ENCODE peak calls at places on chromosomes 5 and 9, in seven cellular contexts. One of them, this sample, is unnamed.

GRCh38 chr5:3509290-3509689 is 86.3 kb upstream of the IRX1 start:
- DNase-seq in ecto neural progenitor cell: no peak
- DNase-seq in head of caudate nucleus: no peak
- DNase-seq in stimulated activated naive CD8-positive, alpha-beta T cell treated with anti-CD3 and anti-CD28 coated beads, Interleukin-15, Interleukin-2, amounts not matched to agents 100 U/mL and 50 U/mL, for 24 hours: no peak
- DNase-seq in hepatocyte: no peak
- DNase-seq in activated CD4-positive, alpha-beta T cell treated with anti-CD3 and anti-CD28 coated beads, Interleukin-2, amount 10 ng/mL, durations not matched to agents 24 days and 14 days: peak
- DNase-seq in AG10803: no peak
- DNase-seq in this sample: no peak

GRCh38 chr9:6098431-6098830 is 83.0 kb upstream of the RANBP6 start:
- DNase-seq in hepatocyte: no peak
- DNase-seq in AG10803: peak
- DNase-seq in head of caudate nucleus: no peak
- DNase-seq in activated CD4-positive, alpha-beta T cell treated with anti-CD3 and anti-CD28 coated beads, Interleukin-2, amount 10 ng/mL, durations not matched to agents 24 days and 14 days: no peak
- DNase-seq in stimulated activated naive CD8-positive, alpha-beta T cell treated with anti-CD3 and anti-CD28 coated beads, Interleukin-15, Interleukin-2, amounts not matched to agents 100 U/mL and 50 U/mL, for 24 hours: no peak
- DNase-seq in ecto neural progenitor cell: no peak
- DNase-seq in this sample: no peak

GRCh38 chr5:148805323-148806290 is 20.8 kb upstream of the ADRB2 start:
- DNase-seq in hepatocyte: no peak
- DNase-seq in activated CD4-positive, alpha-beta T cell treated with anti-CD3 and anti-CD28 coated beads, Interleukin-2, amount 10 ng/mL, durations not matched to agents 24 days and 14 days: no peak
- DNase-seq in AG10803: no peak
- DNase-seq in head of caudate nucleus: no peak
- DNase-seq in stimulated activated naive CD8-positive, alpha-beta T cell treated with anti-CD3 and anti-CD28 coated beads, Interleukin-15, Interleukin-2, amounts not matched to agents 100 U/mL and 50 U/mL, for 24 hours: peak
- DNase-seq in ecto neural progenitor cell: no peak
- DNase-seq in this sample: no peak

GRCh38 chr5:96651948-96652753 is 10.0 kb upstream of the CAST start:
- DNase-seq in hepatocyte: no peak
- DNase-seq in AG10803: no peak
- DNase-seq in ecto neural progenitor cell: no peak
- DNase-seq in activated CD4-positive, alpha-beta T cell treated with anti-CD3 and anti-CD28 coated beads, Interleukin-2, amount 10 ng/mL, durations not matched to agents 24 days and 14 days: peak
- DNase-seq in stimulated activated naive CD8-positive, alpha-beta T cell treated with anti-CD3 and anti-CD28 coated beads, Interleukin-15, Interleukin-2, amounts not matched to agents 100 U/mL and 50 U/mL, for 24 hours: no peak
- DNase-seq in head of caudate nucleus: no peak
- DNase-seq in this sample: peak

GRCh38 chr9:14366071-14366470 is 52.1 kb upstream of the NFIB start:
- DNase-seq in stimulated activated naive CD8-positive, alpha-beta T cell treated with anti-CD3 and anti-CD28 coated beads, Interleukin-15, Interleukin-2, amounts not matched to agents 100 U/mL and 50 U/mL, for 24 hours: no peak
- DNase-seq in head of caudate nucleus: no peak
- DNase-seq in ecto neural progenitor cell: no peak
- DNase-seq in hepatocyte: peak
- DNase-seq in activated CD4-positive, alpha-beta T cell treated with anti-CD3 and anti-CD28 coated beads, Interleukin-2, amount 10 ng/mL, durations not matched to agents 24 days and 14 days: no peak
- DNase-seq in AG10803: peak
- DNase-seq in this sample: no peak

GRCh38 chr5:116613445-116613844 is 38.8 kb upstream of the SEMA6A start:
- DNase-seq in hepatocyte: no peak
- DNase-seq in ecto neural progenitor cell: no peak
- DNase-seq in AG10803: no peak
- DNase-seq in head of caudate nucleus: no peak
- DNase-seq in activated CD4-positive, alpha-beta T cell treated with anti-CD3 and anti-CD28 coated beads, Interleukin-2, amount 10 ng/mL, durations not matched to agents 24 days and 14 days: no peak
- DNase-seq in stimulated activated naive CD8-positive, alpha-beta T cell treated with anti-CD3 and anti-CD28 coated beads, Interleukin-15, Interleukin-2, amounts not matched to agents 100 U/mL and 50 U/mL, for 24 hours: no peak
- DNase-seq in this sample: no peak

GRCh38 chr9:124456341-124457078 is 6.3 kb downstream of the ADGRD2 start:
- DNase-seq in hepatocyte: no peak
- DNase-seq in ecto neural progenitor cell: no peak
- DNase-seq in head of caudate nucleus: no peak
- DNase-seq in activated CD4-positive, alpha-beta T cell treated with anti-CD3 and anti-CD28 coated beads, Interleukin-2, amount 10 ng/mL, durations not matched to agents 24 days and 14 days: no peak
- DNase-seq in AG10803: no peak
- DNase-seq in stimulated activated naive CD8-positive, alpha-beta T cell treated with anti-CD3 and anti-CD28 coated beads, Interleukin-15, Interleukin-2, amounts not matched to agents 100 U/mL and 50 U/mL, for 24 hours: no peak
- DNase-seq in this sample: no peak

GRCh38 chr9:8816361-8816760 is 1016.8 kb upstream of the DMAC1 start:
- DNase-seq in stimulated activated naive CD8-positive, alpha-beta T cell treated with anti-CD3 and anti-CD28 coated beads, Interleukin-15, Interleukin-2, amounts not matched to agents 100 U/mL and 50 U/mL, for 24 hours: no peak
- DNase-seq in head of caudate nucleus: no peak
- DNase-seq in hepatocyte: no peak
- DNase-seq in activated CD4-positive, alpha-beta T cell treated with anti-CD3 and anti-CD28 coated beads, Interleukin-2, amount 10 ng/mL, durations not matched to agents 24 days and 14 days: peak
- DNase-seq in AG10803: no peak
- DNase-seq in ecto neural progenitor cell: no peak
- DNase-seq in this sample: no peak

GRCh38 chr5:91011029-91011428 is 372.1 kb downstream of the ARRDC3 start:
- DNase-seq in ecto neural progenitor cell: no peak
- DNase-seq in hepatocyte: no peak
- DNase-seq in AG10803: no peak
- DNase-seq in head of caudate nucleus: no peak
- DNase-seq in stimulated activated naive CD8-positive, alpha-beta T cell treated with anti-CD3 and anti-CD28 coated beads, Interleukin-15, Interleukin-2, amounts not matched to agents 100 U/mL and 50 U/mL, for 24 hours: no peak
- DNase-seq in activated CD4-positive, alpha-beta T cell treated with anti-CD3 and anti-CD28 coated beads, Interleukin-2, amount 10 ng/mL, durations not matched to agents 24 days and 14 days: no peak
- DNase-seq in this sample: no peak

GRCh38 chr9:2802494-2802921 is 41.4 kb downstream of the PUM3 start:
- DNase-seq in ecto neural progenitor cell: no peak
- DNase-seq in activated CD4-positive, alpha-beta T cell treated with anti-CD3 and anti-CD28 coated beads, Interleukin-2, amount 10 ng/mL, durations not matched to agents 24 days and 14 days: no peak
- DNase-seq in hepatocyte: no peak
- DNase-seq in head of caudate nucleus: no peak
- DNase-seq in AG10803: peak
- DNase-seq in stimulated activated naive CD8-positive, alpha-beta T cell treated with anti-CD3 and anti-CD28 coated beads, Interleukin-15, Interleukin-2, amounts not matched to agents 100 U/mL and 50 U/mL, for 24 hours: no peak
- DNase-seq in this sample: no peak

GRCh38 chr5:41524174-41524573 is 13.8 kb upstream of the PLCXD3 start:
- DNase-seq in stimulated activated naive CD8-positive, alpha-beta T cell treated with anti-CD3 and anti-CD28 coated beads, Interleukin-15, Interleukin-2, amounts not matched to agents 100 U/mL and 50 U/mL, for 24 hours: no peak
- DNase-seq in hepatocyte: no peak
- DNase-seq in head of caudate nucleus: no peak
- DNase-seq in activated CD4-positive, alpha-beta T cell treated with anti-CD3 and anti-CD28 coated beads, Interleukin-2, amount 10 ng/mL, durations not matched to agents 24 days and 14 days: no peak
- DNase-seq in ecto neural progenitor cell: no peak
- DNase-seq in AG10803: no peak
- DNase-seq in this sample: no peak

GRCh38 chr5:140591747-140592372 is 27.2 kb downstream of the SLC35A4 start:
- DNase-seq in activated CD4-positive, alpha-beta T cell treated with anti-CD3 and anti-CD28 coated beads, Interleukin-2, amount 10 ng/mL, durations not matched to agents 24 days and 14 days: no peak
- DNase-seq in head of caudate nucleus: no peak
- DNase-seq in stimulated activated naive CD8-positive, alpha-beta T cell treated with anti-CD3 and anti-CD28 coated beads, Interleukin-15, Interleukin-2, amounts not matched to agents 100 U/mL and 50 U/mL, for 24 hours: no peak
- DNase-seq in hepatocyte: no peak
- DNase-seq in ecto neural progenitor cell: no peak
- DNase-seq in AG10803: peak
- DNase-seq in this sample: no peak

GRCh38 chr9:78539904-78540303 is 243.0 kb downstream of the PSAT1 start:
- DNase-seq in ecto neural progenitor cell: no peak
- DNase-seq in stimulated activated naive CD8-positive, alpha-beta T cell treated with anti-CD3 and anti-CD28 coated beads, Interleukin-15, Interleukin-2, amounts not matched to agents 100 U/mL and 50 U/mL, for 24 hours: no peak
- DNase-seq in activated CD4-positive, alpha-beta T cell treated with anti-CD3 and anti-CD28 coated beads, Interleukin-2, amount 10 ng/mL, durations not matched to agents 24 days and 14 days: no peak
- DNase-seq in hepatocyte: no peak
- DNase-seq in AG10803: peak
- DNase-seq in head of caudate nucleus: no peak
- DNase-seq in this sample: no peak

GRCh38 chr9:135898634-135899407 is 8.5 kb downstream of the CAMSAP1 start:
- DNase-seq in stimulated activated naive CD8-positive, alpha-beta T cell treated with anti-CD3 and anti-CD28 coated beads, Interleukin-15, Interleukin-2, amounts not matched to agents 100 U/mL and 50 U/mL, for 24 hours: no peak
- DNase-seq in activated CD4-positive, alpha-beta T cell treated with anti-CD3 and anti-CD28 coated beads, Interleukin-2, amount 10 ng/mL, durations not matched to agents 24 days and 14 days: no peak
- DNase-seq in hepatocyte: no peak
- DNase-seq in ecto neural progenitor cell: no peak
- DNase-seq in AG10803: peak
- DNase-seq in head of caudate nucleus: no peak
- DNase-seq in this sample: no peak

GRCh38 chr9:27204578-27204977 is 92.4 kb downstream of the EQTN start:
- DNase-seq in activated CD4-positive, alpha-beta T cell treated with anti-CD3 and anti-CD28 coated beads, Interleukin-2, amount 10 ng/mL, durations not matched to agents 24 days and 14 days: no peak
- DNase-seq in head of caudate nucleus: no peak
- DNase-seq in AG10803: no peak
- DNase-seq in hepatocyte: no peak
- DNase-seq in ecto neural progenitor cell: no peak
- DNase-seq in stimulated activated naive CD8-positive, alpha-beta T cell treated with anti-CD3 and anti-CD28 coated beads, Interleukin-15, Interleukin-2, amounts not matched to agents 100 U/mL and 50 U/mL, for 24 hours: no peak
- DNase-seq in this sample: no peak

GRCh38 chr5:59607126-59607807 is 286.3 kb downstream of the PDE4D start:
- DNase-seq in stimulated activated naive CD8-positive, alpha-beta T cell treated with anti-CD3 and anti-CD28 coated beads, Interleukin-15, Interleukin-2, amounts not matched to agents 100 U/mL and 50 U/mL, for 24 hours: no peak
- DNase-seq in AG10803: no peak
- DNase-seq in hepatocyte: no peak
- DNase-seq in activated CD4-positive, alpha-beta T cell treated with anti-CD3 and anti-CD28 coated beads, Interleukin-2, amount 10 ng/mL, durations not matched to agents 24 days and 14 days: no peak
- DNase-seq in head of caudate nucleus: no peak
- DNase-seq in ecto neural progenitor cell: no peak
- DNase-seq in this sample: no peak

GRCh38 chr5:154737667-154738320 is 17.4 kb upstream of the LARP1 start:
- DNase-seq in stimulated activated naive CD8-positive, alpha-beta T cell treated with anti-CD3 and anti-CD28 coated beads, Interleukin-15, Interleukin-2, amounts not matched to agents 100 U/mL and 50 U/mL, for 24 hours: no peak
- DNase-seq in hepatocyte: no peak
- DNase-seq in AG10803: no peak
- DNase-seq in ecto neural progenitor cell: peak
- DNase-seq in activated CD4-positive, alpha-beta T cell treated with anti-CD3 and anti-CD28 coated beads, Interleukin-2, amount 10 ng/mL, durations not matched to agents 24 days and 14 days: no peak
- DNase-seq in head of caudate nucleus: no peak
- DNase-seq in this sample: no peak

GRCh38 chr5:73061593-73061992 is 58.8 kb upstream of the TMEM171 start:
- DNase-seq in hepatocyte: no peak
- DNase-seq in activated CD4-positive, alpha-beta T cell treated with anti-CD3 and anti-CD28 coated beads, Interleukin-2, amount 10 ng/mL, durations not matched to agents 24 days and 14 days: no peak
- DNase-seq in ecto neural progenitor cell: no peak
- DNase-seq in head of caudate nucleus: no peak
- DNase-seq in AG10803: peak
- DNase-seq in stimulated activated naive CD8-positive, alpha-beta T cell treated with anti-CD3 and anti-CD28 coated beads, Interleukin-15, Interleukin-2, amounts not matched to agents 100 U/mL and 50 U/mL, for 24 hours: no peak
- DNase-seq in this sample: no peak

GRCh38 chr9:33480094-33480493 is 6.4 kb upstream of the NOL6 start:
- DNase-seq in head of caudate nucleus: no peak
- DNase-seq in stimulated activated naive CD8-positive, alpha-beta T cell treated with anti-CD3 and anti-CD28 coated beads, Interleukin-15, Interleukin-2, amounts not matched to agents 100 U/mL and 50 U/mL, for 24 hours: no peak
- DNase-seq in activated CD4-positive, alpha-beta T cell treated with anti-CD3 and anti-CD28 coated beads, Interleukin-2, amount 10 ng/mL, durations not matched to agents 24 days and 14 days: no peak
- DNase-seq in AG10803: peak
- DNase-seq in ecto neural progenitor cell: no peak
- DNase-seq in hepatocyte: no peak
- DNase-seq in this sample: no peak

GRCh38 chr9:78791779-78792178 is 494.9 kb downstream of the PSAT1 start:
- DNase-seq in activated CD4-positive, alpha-beta T cell treated with anti-CD3 and anti-CD28 coated beads, Interleukin-2, amount 10 ng/mL, durations not matched to agents 24 days and 14 days: no peak
- DNase-seq in hepatocyte: no peak
- DNase-seq in AG10803: peak
- DNase-seq in head of caudate nucleus: no peak
- DNase-seq in ecto neural progenitor cell: no peak
- DNase-seq in stimulated activated naive CD8-positive, alpha-beta T cell treated with anti-CD3 and anti-CD28 coated beads, Interleukin-15, Interleukin-2, amounts not matched to agents 100 U/mL and 50 U/mL, for 24 hours: no peak
- DNase-seq in this sample: no peak

GRCh38 chr5:69052181-69052580 is 41.6 kb upstream of the SLC30A5 start:
- DNase-seq in ecto neural progenitor cell: no peak
- DNase-seq in activated CD4-positive, alpha-beta T cell treated with anti-CD3 and anti-CD28 coated beads, Interleukin-2, amount 10 ng/mL, durations not matched to agents 24 days and 14 days: no peak
- DNase-seq in hepatocyte: no peak
- DNase-seq in AG10803: no peak
- DNase-seq in head of caudate nucleus: no peak
- DNase-seq in stimulated activated naive CD8-positive, alpha-beta T cell treated with anti-CD3 and anti-CD28 coated beads, Interleukin-15, Interleukin-2, amounts not matched to agents 100 U/mL and 50 U/mL, for 24 hours: no peak
- DNase-seq in this sample: no peak

GRCh38 chr5:54646285-54647101 is 128.9 kb downstream of the SNX18 start:
- DNase-seq in ecto neural progenitor cell: peak
- DNase-seq in stimulated activated naive CD8-positive, alpha-beta T cell treated with anti-CD3 and anti-CD28 coated beads, Interleukin-15, Interleukin-2, amounts not matched to agents 100 U/mL and 50 U/mL, for 24 hours: peak
- DNase-seq in head of caudate nucleus: peak
- DNase-seq in hepatocyte: no peak
- DNase-seq in AG10803: peak
- DNase-seq in activated CD4-positive, alpha-beta T cell treated with anti-CD3 and anti-CD28 coated beads, Interleukin-2, amount 10 ng/mL, durations not matched to agents 24 days and 14 days: peak
- DNase-seq in this sample: peak

GRCh38 chr5:673837-674629 is 19.1 kb downstream of the TPPP start:
- DNase-seq in activated CD4-positive, alpha-beta T cell treated with anti-CD3 and anti-CD28 coated beads, Interleukin-2, amount 10 ng/mL, durations not matched to agents 24 days and 14 days: no peak
- DNase-seq in hepatocyte: no peak
- DNase-seq in ecto neural progenitor cell: no peak
- DNase-seq in head of caudate nucleus: no peak
- DNase-seq in stimulated activated naive CD8-positive, alpha-beta T cell treated with anti-CD3 and anti-CD28 coated beads, Interleukin-15, Interleukin-2, amounts not matched to agents 100 U/mL and 50 U/mL, for 24 hours: no peak
- DNase-seq in AG10803: no peak
- DNase-seq in this sample: no peak

GRCh38 chr9:131656356-131657030 is 83.4 kb downstream of the RAPGEF1 start:
- DNase-seq in hepatocyte: no peak
- DNase-seq in AG10803: no peak
- DNase-seq in head of caudate nucleus: peak
- DNase-seq in stimulated activated naive CD8-positive, alpha-beta T cell treated with anti-CD3 and anti-CD28 coated beads, Interleukin-15, Interleukin-2, amounts not matched to agents 100 U/mL and 50 U/mL, for 24 hours: peak
- DNase-seq in ecto neural progenitor cell: no peak
- DNase-seq in activated CD4-positive, alpha-beta T cell treated with anti-CD3 and anti-CD28 coated beads, Interleukin-2, amount 10 ng/mL, durations not matched to agents 24 days and 14 days: peak
- DNase-seq in this sample: no peak